ENCODE peak calls at places on chromosome 20, in four cellular contexts. I, E, Y and B are unnamed samples.

GRCh38 chr20:59825944-59826759 is 107.3 kb downstream of the SYCP2 start:
- DNase-seq in E (no peak), Y (no peak), I (peak), B (peak)

GRCh38 chr20:25128649-25129048 is 46.7 kb upstream of the VSX1 start:
- DNase-seq in E (no peak), Y (no peak), I (no peak), B (no peak)

GRCh38 chr20:24033151-24033550 is 44.6 kb upstream of the GGTLC1 start:
- DNase-seq in E (no peak), I (no peak), Y (no peak), B (no peak)

GRCh38 chr20:45343867-45344721 is 4.1 kb downstream of the SDC4 start:
- DNase-seq in E (no peak), I (peak), Y (peak), B (peak)

GRCh38 chr20:24658920-24659660 is 189.7 kb downstream of the SYNDIG1 start:
- DNase-seq in Y (no peak), E (no peak), I (no peak), B (no peak)

GRCh38 chr20:4453369-4453768 is 268.3 kb upstream of the PRND start:
- DNase-seq in Y (peak), E (no peak), I (no peak), B (no peak)

GRCh38 chr20:43409041-43409913 is 48.4 kb upstream of the SRSF6 start:
- DNase-seq in Y (peak), I (no peak), E (no peak), B (peak)

GRCh38 chr20:19583532-19584175 is 174.4 kb upstream of the RIN2 start:
- DNase-seq in Y (peak), I (peak), E (peak), B (peak)

GRCh38 chr20:58700121-58700780 is 7.7 kb downstream of the NPEPL1 start:
- DNase-seq in I (no peak), E (no peak), Y (no peak), B (no peak)

GRCh38 chr20:12970372-12970821 is 38.4 kb upstream of the SPTLC3 start:
- DNase-seq in I (no peak), Y (peak), E (peak), B (peak)

GRCh38 chr20:32941155-32941885 is 62.9 kb downstream of the SUN5 start:
- DNase-seq in E (no peak), Y (no peak), I (no peak), B (no peak)

GRCh38 chr20:24328901-24329300 is 140.5 kb upstream of the SYNDIG1 start:
- DNase-seq in Y (peak), E (no peak), I (no peak), B (no peak)

GRCh38 chr20:48298851-48299484 is 513.7 kb upstream of the SULF2 start:
- DNase-seq in E (no peak), I (no peak), Y (peak), B (peak)

GRCh38 chr20:4041748-4042411 is 26.5 kb upstream of the RNF24 start:
- DNase-seq in Y (peak), I (peak), E (no peak), B (peak)

GRCh38 chr20:43721429-43722152 is 5.2 kb downstream of the GTSF1L start:
- DNase-seq in E (no peak), Y (no peak), I (no peak), B (peak)

GRCh38 chr20:51084598-51084997 is 61.7 kb upstream of the KCNG1 start:
- DNase-seq in E (no peak), I (no peak), Y (no peak), B (no peak)

GRCh38 chr20:46350201-46350985 is 42.1 kb upstream of the CDH22 start:
- DNase-seq in I (no peak), Y (peak), E (no peak), B (peak)

GRCh38 chr20:36526521-36527011 is 14.8 kb upstream of the MYL9 start:
- DNase-seq in Y (no peak), I (peak), E (no peak), B (no peak)

GRCh38 chr20:48201881-48202280 is 416.6 kb upstream of the SULF2 start:
- DNase-seq in E (no peak), I (no peak), Y (no peak), B (no peak)

GRCh38 chr20:32153771-32154170 is 44.3 kb downstream of the TM9SF4 start:
- DNase-seq in E (no peak), I (no peak), Y (no peak), B (no peak)

GRCh38 chr20:44730441-44730840 is 15.2 kb upstream of the KCNK15 start:
- DNase-seq in I (no peak), Y (peak), E (no peak), B (peak)

GRCh38 chr20:7714549-7714948 is 225.7 kb downstream of the HAO1 start:
- DNase-seq in E (no peak), Y (no peak), I (no peak), B (no peak)

GRCh38 chr20:17155401-17155800 is 71.4 kb upstream of the PCSK2 start:
- DNase-seq in Y (no peak), I (no peak), E (no peak), B (no peak)

GRCh38 chr20:10427060-10427692 is 6.8 kb downstream of the MKKS start:
- DNase-seq in Y (peak), I (peak), E (peak), B (peak)

GRCh38 chr20:46139908-46140482 is 21.9 kb downstream of the CD40 start:
- DNase-seq in Y (no peak), E (no peak), I (no peak), B (peak)

DNA sequence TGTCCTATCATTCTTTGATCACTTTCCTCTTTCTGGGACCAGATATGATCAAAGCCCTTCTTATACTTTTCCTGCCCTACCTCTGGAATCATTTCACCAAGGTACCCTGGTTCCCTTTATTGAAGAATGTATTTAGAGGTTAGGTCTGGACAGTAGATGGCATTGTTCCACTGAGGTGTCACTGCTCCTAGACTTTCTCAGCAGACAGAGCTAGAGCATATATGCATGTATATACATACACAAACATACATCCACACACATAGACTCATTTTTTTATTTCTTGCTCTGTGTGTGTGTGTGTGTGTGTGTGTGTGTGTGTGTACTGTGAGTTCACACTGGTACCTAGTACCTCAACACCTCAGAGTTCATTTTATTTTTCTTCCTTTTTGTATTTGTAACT is 40.9 kb downstream of the PTPRA start:
- DNase-seq in I (no peak), Y (peak), E (no peak), B (peak)
- TF ChIP-seq CTCF in I (no peak), Y (peak), E (no peak), B (peak)

GRCh38 chr20:57223648-57224489 is 42.6 kb downstream of the BMP7 start:
- DNase-seq in E (no peak), Y (no peak), I (no peak), B (no peak)
- TF ChIP-seq CTCF in E (no peak), Y (no peak), I (no peak), B (no peak)

DNA sequence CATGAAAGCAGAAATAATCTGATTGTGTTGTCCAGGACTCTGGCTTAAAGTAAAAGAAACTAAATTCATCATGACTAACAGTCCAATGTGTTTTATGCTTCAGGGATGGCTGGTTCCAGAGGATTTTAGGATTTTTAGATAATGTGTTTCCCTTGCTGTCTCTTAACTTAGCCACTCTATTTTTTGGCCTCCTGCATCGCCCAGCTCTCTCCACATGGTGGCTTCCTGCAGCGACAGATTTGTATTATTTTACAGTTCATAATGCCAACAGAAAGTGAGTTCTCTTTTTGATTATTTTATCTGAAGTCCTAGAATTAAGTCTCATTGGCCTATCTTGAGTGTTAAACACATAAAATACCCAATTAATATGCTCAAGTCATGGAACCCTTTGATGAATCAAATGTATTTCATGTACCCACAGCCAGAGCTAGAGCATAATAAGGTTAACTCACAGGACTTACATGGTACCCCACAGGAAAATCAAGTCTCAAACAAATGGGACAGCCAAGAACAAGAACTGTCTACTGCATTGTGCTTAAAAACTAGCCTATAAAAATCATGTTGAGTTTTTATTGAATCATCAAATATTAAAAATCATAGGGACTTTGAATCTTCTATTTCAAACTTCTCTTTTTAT is 582.5 kb downstream of the DOK5 start:
- DNase-seq in E (no peak), Y (no peak), I (no peak), B (peak)
- TF ChIP-seq CTCF in E (no peak), Y (no peak), I (no peak), B (peak)

GRCh38 chr20:22387452-22387851 is 196.9 kb downstream of the FOXA2 start:
- DNase-seq in E (no peak), I (no peak), Y (no peak), B (peak)

GRCh38 chr20:22383156-22383555 is 201.2 kb downstream of the FOXA2 start:
- DNase-seq in Y (peak), I (no peak), E (no peak), B (no peak)

GRCh38 chr20:22384978-22385377 is 199.4 kb downstream of the FOXA2 start:
- DNase-seq in Y (no peak), I (no peak), E (no peak), B (no peak)

GRCh38 chr20:22386300-22386623 is 198.1 kb downstream of the FOXA2 start:
- DNase-seq in E (no peak), Y (no peak), I (no peak), B (no peak)

GRCh38 chr20:22385602-22386299 is 198.6 kb downstream of the FOXA2 start:
- DNase-seq in I (no peak), Y (peak), E (no peak), B (peak)
- TF ChIP-seq CTCF in I (no peak), Y (peak), E (no peak), B (peak)

DNA sequence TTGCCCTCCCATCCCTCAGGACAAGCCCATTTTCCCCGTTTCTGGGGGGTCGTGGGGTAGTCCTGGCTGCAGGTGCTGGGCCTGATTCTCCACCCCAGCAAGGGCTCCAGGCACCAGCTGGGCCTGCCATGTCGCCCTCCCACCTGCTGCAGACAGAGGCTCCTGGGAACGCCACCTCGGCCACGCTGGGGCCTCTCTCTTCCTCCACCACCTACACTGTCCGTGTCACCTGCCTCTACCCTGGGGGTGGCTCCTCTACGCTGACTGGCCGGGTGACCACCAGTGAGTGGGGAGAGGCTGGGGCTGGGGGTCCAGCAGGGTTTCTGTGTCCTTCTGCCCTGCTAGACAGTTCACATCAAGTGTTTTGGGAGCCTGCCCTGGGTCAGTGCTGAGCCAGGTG is 19.3 kb downstream of the COL20A1 start:
- DNase-seq in E (no peak), I (no peak), Y (no peak), B (no peak)
- TF ChIP-seq CTCF in E (no peak), I (no peak), Y (no peak), B (no peak)

DNA sequence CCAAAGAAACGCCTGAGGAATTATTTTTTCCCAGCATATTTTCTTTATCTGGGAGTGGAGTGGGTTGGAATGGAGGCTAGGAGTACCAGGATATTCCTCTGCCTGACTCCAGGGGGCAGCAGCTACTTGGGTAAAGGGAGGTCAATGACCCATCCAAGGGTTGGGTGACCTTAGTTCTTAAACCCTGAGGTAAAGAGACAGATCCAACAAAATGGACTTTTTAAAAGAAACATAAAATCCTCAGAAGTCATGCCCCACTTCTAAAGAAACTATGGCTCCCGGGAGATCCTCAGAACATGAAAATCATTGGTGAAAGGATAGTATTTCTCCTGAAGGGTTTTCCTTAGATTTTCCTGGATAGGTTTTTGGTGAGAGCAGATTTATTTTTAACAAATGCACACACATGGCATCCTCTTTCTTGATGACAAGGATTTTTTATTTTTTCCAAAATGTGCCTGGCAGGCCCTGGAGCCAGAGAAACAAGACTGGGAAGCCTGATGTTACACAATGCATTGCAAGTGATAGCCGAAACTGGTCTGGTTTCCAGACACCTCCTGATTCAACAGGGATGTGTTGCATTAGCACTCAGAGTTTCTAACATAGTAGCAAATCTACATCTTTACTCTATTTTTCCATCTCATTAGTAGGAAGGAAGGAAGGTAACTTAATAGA is 240.9 kb upstream of the BTBD3 start:
- DNase-seq in I (no peak), Y (peak), E (peak), B (peak)
- TF ChIP-seq CTCF in I (peak), Y (peak), E (peak), B (peak)

GRCh38 chr20:35514371-35514960 is 15.0 kb downstream of the C20orf173 start:
- DNase-seq in Y (no peak), E (no peak), I (no peak), B (no peak)

GRCh38 chr20:35515341-35515740 is 14.1 kb downstream of the C20orf173 start:
- DNase-seq in E (no peak), Y (no peak), I (no peak), B (no peak)

GRCh38 chr20:35508493-35509218 is 20.8 kb downstream of the C20orf173 start:
- DNase-seq in E (no peak), I (no peak), Y (no peak), B (no peak)

GRCh38 chr20:35510946-35511735 is 18.3 kb downstream of the C20orf173 start:
- DNase-seq in Y (peak), E (no peak), I (no peak), B (no peak)

DNA sequence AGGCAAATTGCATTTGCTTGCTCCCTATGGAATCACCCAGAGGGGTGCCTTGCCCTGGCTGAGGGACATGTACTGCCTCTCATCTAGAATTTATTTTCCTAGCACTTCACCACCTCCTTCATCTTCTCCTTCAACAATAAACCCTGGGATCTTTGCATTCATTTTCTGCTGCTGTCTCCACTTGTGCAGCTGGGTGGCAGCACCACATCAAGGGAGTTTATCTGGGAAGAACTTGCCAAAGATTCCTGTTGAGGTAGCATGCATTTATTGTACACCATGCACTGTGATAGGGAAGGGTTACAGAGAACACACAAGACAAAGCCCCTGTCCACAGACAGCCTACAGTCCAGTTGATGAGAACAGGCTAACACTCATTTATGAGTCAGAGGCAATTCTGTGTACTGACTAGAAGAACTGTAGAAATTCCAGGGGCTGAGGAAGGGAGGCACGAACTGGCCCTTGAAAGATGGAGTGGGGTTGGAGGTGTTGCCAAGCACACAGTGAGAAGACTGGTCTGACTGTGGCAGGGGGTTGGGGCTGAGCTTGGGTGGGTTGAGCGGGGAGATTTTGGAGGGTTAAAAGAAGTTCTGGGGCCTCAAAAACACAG is 17.5 kb downstream of the C20orf173 start:
- DNase-seq in E (peak), Y (peak), I (no peak), B (peak)
- TF ChIP-seq CTCF in E (peak), Y (peak), I (peak), B (peak)